ENCODE peak calls at places on chromosomes 11 and 22, in six cellular contexts. R, L, Q, O, G and V are unnamed samples.

GRCh38 chr11:16778876-16779275 is 40.4 kb downstream of the C11orf58 start:
- DNase-seq in R (no peak), L (no peak), Q (no peak), O (no peak), G (no peak), V (no peak)

GRCh38 chr11:95299078-95299611 is 68.1 kb upstream of the SESN3 start:
- DNase-seq in R (no peak), L (no peak), Q (peak), O (no peak), G (no peak), V (no peak)

GRCh38 chr11:120432056-120433018 is 79.2 kb upstream of the GRIK4 start:
- DNase-seq in R (no peak), L (peak), Q (peak), O (no peak), G (no peak), V (peak)

GRCh38 chr22:43995057-43995685 is 28.9 kb upstream of the PARVB start:
- DNase-seq in R (no peak), L (no peak), Q (no peak), O (no peak), G (no peak), V (no peak)

GRCh38 chr11:59182457-59183151 is 10.7 kb downstream of the DTX4 start:
- DNase-seq in R (peak), L (no peak), Q (no peak), O (no peak), G (no peak), V (no peak)

GRCh38 chr11:73314121-73314948 is 6.3 kb downstream of the ARHGEF17 start:
- DNase-seq in R (no peak), L (peak), Q (peak), O (no peak), G (peak), V (peak)

GRCh38 chr11:75565221-75565814 is 3.3 kb downstream of the SERPINH1 start:
- DNase-seq in R (no peak), L (peak), Q (peak), O (no peak), G (peak), V (peak)

GRCh38 chr11:108538022-108538424 is 39.8 kb upstream of the POGLUT3 start:
- DNase-seq in R (peak), L (no peak), Q (no peak), O (no peak), G (no peak), V (no peak)

GRCh38 chr11:74220376-74220775 is 49.3 kb downstream of the PPME1 start:
- DNase-seq in R (no peak), L (no peak), Q (no peak), O (no peak), G (no peak), V (no peak)

GRCh38 chr11:10293423-10294288 is at the start of gene SBF2:
- DNase-seq in R (peak), L (peak), Q (peak), O (peak), G (peak), V (peak)

GRCh38 chr11:24833598-24833997 is 336.7 kb downstream of the LUZP2 start:
- DNase-seq in R (no peak), L (no peak), Q (no peak), O (no peak), G (no peak), V (no peak)

DNA sequence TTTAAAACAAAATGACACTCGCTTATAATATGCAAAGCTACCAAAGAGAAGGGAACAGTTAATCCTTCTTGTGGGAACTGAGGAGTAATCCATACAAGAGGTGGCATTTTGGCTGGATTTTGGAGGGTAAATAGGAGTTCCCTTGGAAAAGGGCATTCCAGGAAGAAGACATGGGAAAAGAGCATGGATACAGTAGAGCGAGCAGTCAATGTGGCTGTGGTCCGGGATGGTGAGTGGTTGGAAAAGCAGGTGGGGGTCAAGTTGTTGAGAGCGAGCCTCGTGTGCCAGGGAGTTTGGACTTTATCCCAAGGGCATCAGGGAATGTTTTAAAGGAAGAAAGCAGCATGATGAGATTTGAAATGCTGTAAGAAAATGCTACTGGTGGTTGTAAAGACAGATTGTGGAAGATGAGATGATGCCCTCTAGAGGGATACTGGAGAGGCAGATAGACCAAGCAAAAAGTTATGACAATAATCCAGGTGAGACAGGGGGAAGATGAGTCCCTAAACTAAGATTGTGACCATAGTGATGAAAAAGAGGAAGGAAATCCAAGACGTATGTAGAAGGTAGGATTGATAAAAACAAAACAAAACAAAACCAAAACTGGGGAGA is 3.8 kb upstream of the MMP7 start:
- DNase-seq in R (no peak), L (no peak), Q (no peak), O (no peak), G (no peak), V (no peak)
- TF ChIP-seq CTCF in R (no peak), L (peak), Q (peak), O (no peak), G (no peak), V (peak)

GRCh38 chr11:44632466-44633123 is 67.1 kb downstream of the CD82 start:
- DNase-seq in R (no peak), L (no peak), Q (no peak), O (peak), G (no peak), V (no peak)

GRCh38 chr11:44631831-44632230 is 66.4 kb downstream of the CD82 start:
- DNase-seq in R (no peak), L (no peak), Q (no peak), O (no peak), G (no peak), V (no peak)

GRCh38 chr11:44634401-44635281 is 69.2 kb downstream of the CD82 start:
- DNase-seq in R (peak), L (peak), Q (peak), O (peak), G (peak), V (peak)

GRCh38 chr11:44630511-44631210 is 65.2 kb downstream of the CD82 start:
- DNase-seq in R (no peak), L (no peak), Q (no peak), O (no peak), G (no peak), V (no peak)

DNA sequence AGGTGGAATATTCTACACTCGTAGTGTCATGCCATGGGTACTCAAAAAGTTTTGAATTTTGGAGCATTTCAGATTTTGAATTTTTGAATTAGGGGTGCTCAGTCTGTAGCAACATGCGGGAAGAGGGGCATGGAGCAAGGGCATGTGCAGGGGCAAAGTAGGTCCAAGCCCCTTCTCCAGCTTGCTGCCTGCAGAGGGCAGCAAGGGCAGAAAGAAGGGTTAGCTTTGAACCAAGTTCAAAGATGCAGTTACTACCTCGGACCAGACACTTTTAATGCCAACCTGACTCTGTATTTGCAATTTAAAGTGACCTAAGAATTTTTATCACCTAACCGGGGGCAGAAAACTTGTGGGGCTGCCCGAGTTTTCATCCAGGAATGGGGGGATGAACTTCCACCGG is 68.2 kb downstream of the CD82 start:
- DNase-seq in R (no peak), L (no peak), Q (no peak), O (no peak), G (no peak), V (no peak)
- TF ChIP-seq CTCF in R (no peak), L (no peak), Q (peak), O (no peak), G (no peak), V (peak)

GRCh38 chr11:14248577-14248976 is 110.4 kb downstream of the RRAS2 start:
- DNase-seq in R (no peak), L (no peak), Q (no peak), O (peak), G (no peak), V (no peak)
- TF ChIP-seq CTCF in R (no peak), L (no peak), Q (peak), O (no peak), G (no peak), V (no peak)

GRCh38 chr22:39528681-39529486 is 3.7 kb downstream of the RPS19BP1 start:
- DNase-seq in R (peak), L (peak), Q (peak), O (peak), G (peak), V (peak)

GRCh38 chr22:39532215-39533071 is at the start of gene RPS19BP1:
- DNase-seq in R (peak), L (peak), Q (peak), O (peak), G (peak), V (peak)

GRCh38 chr22:39529487-39529851 is 3.1 kb downstream of the RPS19BP1 start:
- DNase-seq in R (no peak), L (no peak), Q (no peak), O (no peak), G (no peak), V (no peak)

GRCh38 chr22:39530136-39530535 is 2.4 kb downstream of the RPS19BP1 start:
- DNase-seq in R (no peak), L (no peak), Q (no peak), O (no peak), G (no peak), V (no peak)

DNA sequence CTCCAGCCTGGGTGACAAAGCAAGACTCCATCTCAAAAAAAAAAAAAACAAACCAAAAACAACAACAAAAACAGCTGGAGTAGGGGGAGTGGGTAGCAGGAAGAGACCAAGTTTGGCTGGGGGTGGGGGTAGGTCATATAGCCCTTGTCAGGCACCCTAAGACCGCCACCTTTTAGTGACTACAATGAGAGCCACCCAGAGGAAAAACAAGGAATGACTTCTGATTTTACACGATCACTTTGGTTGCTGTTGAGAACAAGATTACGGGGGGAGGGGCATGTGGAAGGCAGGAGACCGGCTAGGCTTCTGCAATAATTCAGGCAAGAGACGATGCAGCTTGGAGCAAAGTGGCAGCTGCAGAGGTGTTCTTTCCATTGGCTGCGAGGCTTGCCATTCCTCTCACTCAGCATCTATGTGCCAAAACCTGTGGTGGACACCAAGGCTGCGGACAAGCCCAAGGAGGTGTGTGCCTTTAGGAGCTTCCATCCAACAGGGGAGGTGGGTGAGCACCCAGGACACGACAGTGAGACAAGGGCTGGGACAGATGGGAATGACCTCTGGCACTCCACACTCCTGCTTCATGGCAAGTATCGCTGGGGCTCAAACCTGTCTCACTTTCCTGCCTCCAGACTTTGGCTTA is 1.7 kb downstream of the RPS19BP1 start:
- DNase-seq in R (no peak), L (no peak), Q (peak), O (peak), G (no peak), V (no peak)
- TF ChIP-seq CTCF in R (no peak), L (peak), Q (peak), O (peak), G (no peak), V (peak)

GRCh38 chr11:121655481-121656332 is 202.9 kb upstream of the SORL1-AS1 start:
- DNase-seq in R (peak), L (peak), Q (peak), O (peak), G (peak), V (peak)
- TF ChIP-seq CTCF in R (peak), L (peak), Q (peak), O (peak), G (peak), V (peak)

GRCh38 chr11:126573325-126574076 is 218.0 kb downstream of the ST3GAL4 start:
- DNase-seq in R (no peak), L (no peak), Q (no peak), O (peak), G (no peak), V (no peak)
- TF ChIP-seq CTCF in R (no peak), L (peak), Q (peak), O (no peak), G (no peak), V (peak)

DNA sequence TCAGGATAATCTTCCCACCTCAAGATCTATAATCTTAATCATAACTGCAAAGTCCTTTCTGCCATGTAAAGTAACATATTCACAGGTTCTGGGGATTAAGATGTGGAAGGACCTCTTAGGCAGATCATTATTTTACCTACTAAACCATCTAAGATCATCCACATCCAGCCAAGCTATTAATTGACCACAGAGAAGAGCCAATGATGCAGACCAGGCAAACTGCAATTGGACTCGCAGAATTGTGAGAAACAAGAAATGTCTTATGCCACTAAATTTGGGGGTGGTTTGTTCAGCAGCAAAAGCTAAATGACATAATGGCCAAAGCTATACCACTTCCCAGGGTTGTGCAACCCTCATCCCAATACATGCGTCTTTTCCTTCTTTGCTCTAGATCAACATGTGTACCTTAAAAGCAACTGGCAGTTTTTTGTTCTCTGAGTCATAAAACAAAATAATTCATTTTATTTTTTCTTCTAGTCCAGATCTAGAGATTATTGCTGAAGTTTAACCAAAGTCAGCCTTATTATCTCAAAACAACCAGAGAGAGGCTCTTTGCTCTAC is 88.7 kb upstream of the CHRM4 start:
- DNase-seq in R (no peak), L (no peak), Q (no peak), O (no peak), G (no peak), V (no peak)
- TF ChIP-seq CTCF in R (no peak), L (no peak), Q (no peak), O (no peak), G (no peak), V (no peak)

GRCh38 chr11:122023614-122024250 is 92.3 kb downstream of the BLID start:
- DNase-seq in R (no peak), L (no peak), Q (peak), O (no peak), G (no peak), V (no peak)
- TF ChIP-seq CTCF in R (no peak), L (peak), Q (peak), O (no peak), G (no peak), V (peak)

DNA sequence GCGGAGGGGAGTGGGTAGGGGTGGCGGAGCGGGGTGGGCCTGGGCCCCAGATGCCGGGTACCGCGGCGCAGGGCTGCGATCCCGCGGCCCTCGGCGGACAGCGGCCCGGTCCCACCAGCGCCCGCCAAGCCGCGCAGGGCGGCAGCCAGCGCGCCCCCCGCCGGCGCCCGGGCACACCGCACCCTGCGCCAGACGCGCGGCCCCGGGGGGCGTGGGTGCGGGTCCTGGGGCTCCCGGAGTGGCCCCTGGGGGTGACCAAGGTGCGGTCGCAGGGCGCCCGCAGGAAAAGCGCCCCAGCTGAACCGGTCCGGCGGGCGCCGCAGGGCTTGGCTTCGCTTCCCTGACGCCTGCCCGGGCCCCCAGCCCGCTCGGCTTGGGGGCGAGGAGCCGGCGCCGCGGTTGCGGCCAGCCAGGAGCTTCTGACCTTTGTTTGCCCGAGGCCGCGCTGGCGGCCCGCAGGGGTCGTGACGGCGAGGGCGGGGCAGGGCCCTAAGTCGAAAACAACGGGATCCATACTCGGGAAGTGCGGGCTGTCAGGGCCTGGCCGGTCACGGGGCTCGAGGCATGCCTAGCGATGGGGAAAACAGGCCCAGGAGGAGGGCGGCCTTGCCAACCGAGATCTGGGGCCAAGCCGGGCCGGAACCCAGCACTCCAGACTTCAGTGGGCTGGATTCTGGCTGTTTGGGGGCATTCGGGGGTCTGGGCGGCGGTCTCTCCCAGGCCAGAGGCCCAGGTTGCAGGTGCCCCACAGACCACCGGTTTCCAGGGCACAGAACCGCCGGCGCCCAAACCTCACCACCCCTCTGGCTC is 581 bp upstream of the AP5B1 start:
- DNase-seq in R (peak), L (no peak), Q (no peak), O (peak), G (no peak), V (no peak)
- TF ChIP-seq CTCF in R (no peak), L (no peak), Q (no peak), O (peak), G (no peak), V (peak)